ENCODE peak calls at places on chromosome 11, in eight cellular contexts. One of them, this sample, is unnamed.

GRCh38 chr11:94740975-94741707 is 27.0 kb upstream of the AMOTL1 start:
- DNase-seq in IMR-90: peak
- DNase-seq in GM12865: peak
- DNase-seq in heart right ventricle: peak
- DNase-seq in neural progenitor cell: peak
- DNase-seq in fibroblast of mammary gland: peak
- DNase-seq in psoas muscle: peak
- DNase-seq in cardiac fibroblast: peak
- DNase-seq in this sample: peak

GRCh38 chr11:126753990-126754389 is 246.6 kb downstream of the KIRREL3 start:
- DNase-seq in IMR-90: no peak
- DNase-seq in GM12865: no peak
- DNase-seq in heart right ventricle: no peak
- DNase-seq in neural progenitor cell: no peak
- DNase-seq in fibroblast of mammary gland: no peak
- DNase-seq in psoas muscle: no peak
- DNase-seq in cardiac fibroblast: no peak
- DNase-seq in this sample: no peak

GRCh38 chr11:31808721-31809542 is 2.2 kb downstream of the PAX6 start:
- DNase-seq in IMR-90: no peak
- DNase-seq in GM12865: no peak
- DNase-seq in heart right ventricle: no peak
- DNase-seq in neural progenitor cell: peak
- DNase-seq in fibroblast of mammary gland: no peak
- DNase-seq in psoas muscle: no peak
- DNase-seq in cardiac fibroblast: no peak
- DNase-seq in this sample: peak

GRCh38 chr11:121557348-121557747 is 104.6 kb upstream of the SORL1-AS1 start:
- DNase-seq in IMR-90: peak
- DNase-seq in GM12865: peak
- DNase-seq in heart right ventricle: no peak
- DNase-seq in neural progenitor cell: no peak
- DNase-seq in fibroblast of mammary gland: peak
- DNase-seq in psoas muscle: no peak
- DNase-seq in cardiac fibroblast: no peak
- DNase-seq in this sample: no peak

GRCh38 chr11:112752563-112752962 is 208.7 kb upstream of the NCAM1 start:
- DNase-seq in IMR-90: no peak
- DNase-seq in GM12865: no peak
- DNase-seq in heart right ventricle: no peak
- DNase-seq in neural progenitor cell: no peak
- DNase-seq in fibroblast of mammary gland: no peak
- DNase-seq in psoas muscle: no peak
- DNase-seq in cardiac fibroblast: no peak
- DNase-seq in this sample: no peak

GRCh38 chr11:107859459-107860239 is 1.1 kb upstream of the SLC35F2 start:
- DNase-seq in IMR-90: no peak
- DNase-seq in GM12865: peak
- DNase-seq in heart right ventricle: peak
- DNase-seq in neural progenitor cell: peak
- DNase-seq in fibroblast of mammary gland: peak
- DNase-seq in psoas muscle: peak
- DNase-seq in cardiac fibroblast: peak
- DNase-seq in this sample: no peak

GRCh38 chr11:86138958-86139357 is 70.1 kb upstream of the PICALM start:
- DNase-seq in IMR-90: no peak
- DNase-seq in GM12865: peak
- DNase-seq in heart right ventricle: no peak
- DNase-seq in neural progenitor cell: no peak
- DNase-seq in fibroblast of mammary gland: no peak
- DNase-seq in psoas muscle: no peak
- DNase-seq in cardiac fibroblast: no peak
- DNase-seq in this sample: no peak

GRCh38 chr11:64842851-64843841 is 1.3 kb downstream of the CDC42BPG start:
- DNase-seq in IMR-90: no peak
- DNase-seq in GM12865: no peak
- DNase-seq in heart right ventricle: no peak
- DNase-seq in neural progenitor cell: peak
- DNase-seq in fibroblast of mammary gland: no peak
- DNase-seq in psoas muscle: no peak
- DNase-seq in cardiac fibroblast: no peak
- DNase-seq in this sample: peak

GRCh38 chr11:131764126-131764525 is 393.7 kb downstream of the NTM start:
- DNase-seq in IMR-90: no peak
- DNase-seq in GM12865: no peak
- DNase-seq in heart right ventricle: no peak
- DNase-seq in neural progenitor cell: no peak
- DNase-seq in fibroblast of mammary gland: no peak
- DNase-seq in psoas muscle: no peak
- DNase-seq in cardiac fibroblast: no peak
- DNase-seq in this sample: no peak

GRCh38 chr11:64650923-64651523 is 60.0 kb downstream of the SLC22A12 start:
- DNase-seq in IMR-90: peak
- DNase-seq in GM12865: peak
- DNase-seq in heart right ventricle: no peak
- DNase-seq in neural progenitor cell: peak
- DNase-seq in fibroblast of mammary gland: peak
- DNase-seq in psoas muscle: no peak
- DNase-seq in cardiac fibroblast: peak
- DNase-seq in this sample: no peak

GRCh38 chr11:108286369-108286768 is 63.5 kb downstream of the ATM start:
- DNase-seq in IMR-90: no peak
- DNase-seq in GM12865: no peak
- DNase-seq in heart right ventricle: no peak
- DNase-seq in neural progenitor cell: no peak
- DNase-seq in fibroblast of mammary gland: no peak
- DNase-seq in psoas muscle: no peak
- DNase-seq in cardiac fibroblast: no peak
- DNase-seq in this sample: no peak

GRCh38 chr11:7927635-7928034 is 3.4 kb downstream of the OR10A6 start:
- DNase-seq in IMR-90: peak
- DNase-seq in GM12865: no peak
- DNase-seq in heart right ventricle: no peak
- DNase-seq in neural progenitor cell: no peak
- DNase-seq in fibroblast of mammary gland: peak
- DNase-seq in psoas muscle: no peak
- DNase-seq in cardiac fibroblast: peak
- DNase-seq in this sample: no peak

GRCh38 chr11:125063429-125064043 is 431 bp downstream of the SLC37A2 start:
- DNase-seq in IMR-90: no peak
- DNase-seq in GM12865: no peak
- DNase-seq in heart right ventricle: no peak
- DNase-seq in neural progenitor cell: peak
- DNase-seq in fibroblast of mammary gland: no peak
- DNase-seq in psoas muscle: no peak
- DNase-seq in cardiac fibroblast: no peak
- DNase-seq in this sample: no peak
- H3K4me3 ChIP-seq in IMR-90: peak
- H3K4me3 ChIP-seq in GM12865: peak
- H3K4me3 ChIP-seq in heart right ventricle: peak
- H3K4me3 ChIP-seq in neural progenitor cell: peak
- H3K4me3 ChIP-seq in fibroblast of mammary gland: peak
- H3K4me3 ChIP-seq in psoas muscle: peak
- H3K4me3 ChIP-seq in cardiac fibroblast: peak
- H3K4me3 ChIP-seq in this sample: peak

GRCh38 chr11:73360743-73361369 is 15.3 kb upstream of the RELT start:
- DNase-seq in IMR-90: no peak
- DNase-seq in GM12865: no peak
- DNase-seq in heart right ventricle: no peak
- DNase-seq in neural progenitor cell: no peak
- DNase-seq in fibroblast of mammary gland: no peak
- DNase-seq in psoas muscle: no peak
- DNase-seq in cardiac fibroblast: no peak
- DNase-seq in this sample: no peak

GRCh38 chr11:73363147-73363546 is 13.1 kb upstream of the RELT start:
- DNase-seq in IMR-90: no peak
- DNase-seq in GM12865: no peak
- DNase-seq in heart right ventricle: no peak
- DNase-seq in neural progenitor cell: no peak
- DNase-seq in fibroblast of mammary gland: no peak
- DNase-seq in psoas muscle: no peak
- DNase-seq in cardiac fibroblast: no peak
- DNase-seq in this sample: no peak

GRCh38 chr11:73359930-73360742 is 16.1 kb upstream of the RELT start:
- DNase-seq in IMR-90: peak
- DNase-seq in GM12865: no peak
- DNase-seq in heart right ventricle: no peak
- DNase-seq in neural progenitor cell: peak
- DNase-seq in fibroblast of mammary gland: peak
- DNase-seq in psoas muscle: peak
- DNase-seq in cardiac fibroblast: peak
- DNase-seq in this sample: no peak

GRCh38 chr11:73359341-73359740 is 16.9 kb upstream of the RELT start:
- DNase-seq in IMR-90: peak
- DNase-seq in GM12865: no peak
- DNase-seq in heart right ventricle: peak
- DNase-seq in neural progenitor cell: no peak
- DNase-seq in fibroblast of mammary gland: peak
- DNase-seq in psoas muscle: peak
- DNase-seq in cardiac fibroblast: peak
- DNase-seq in this sample: no peak

GRCh38 chr11:73361953-73362776 is 14.0 kb upstream of the RELT start:
- DNase-seq in IMR-90: no peak
- DNase-seq in GM12865: no peak
- DNase-seq in heart right ventricle: no peak
- DNase-seq in neural progenitor cell: peak
- DNase-seq in fibroblast of mammary gland: no peak
- DNase-seq in psoas muscle: no peak
- DNase-seq in cardiac fibroblast: no peak
- DNase-seq in this sample: no peak
- TF ChIP-seq CTCF in IMR-90: no peak
- TF ChIP-seq CTCF in GM12865: no peak
- TF ChIP-seq CTCF in heart right ventricle: no peak
- TF ChIP-seq CTCF in neural progenitor cell: peak
- TF ChIP-seq CTCF in fibroblast of mammary gland: no peak
- TF ChIP-seq CTCF in psoas muscle: no peak
- TF ChIP-seq CTCF in cardiac fibroblast: no peak
- TF ChIP-seq CTCF in this sample: no peak

DNA sequence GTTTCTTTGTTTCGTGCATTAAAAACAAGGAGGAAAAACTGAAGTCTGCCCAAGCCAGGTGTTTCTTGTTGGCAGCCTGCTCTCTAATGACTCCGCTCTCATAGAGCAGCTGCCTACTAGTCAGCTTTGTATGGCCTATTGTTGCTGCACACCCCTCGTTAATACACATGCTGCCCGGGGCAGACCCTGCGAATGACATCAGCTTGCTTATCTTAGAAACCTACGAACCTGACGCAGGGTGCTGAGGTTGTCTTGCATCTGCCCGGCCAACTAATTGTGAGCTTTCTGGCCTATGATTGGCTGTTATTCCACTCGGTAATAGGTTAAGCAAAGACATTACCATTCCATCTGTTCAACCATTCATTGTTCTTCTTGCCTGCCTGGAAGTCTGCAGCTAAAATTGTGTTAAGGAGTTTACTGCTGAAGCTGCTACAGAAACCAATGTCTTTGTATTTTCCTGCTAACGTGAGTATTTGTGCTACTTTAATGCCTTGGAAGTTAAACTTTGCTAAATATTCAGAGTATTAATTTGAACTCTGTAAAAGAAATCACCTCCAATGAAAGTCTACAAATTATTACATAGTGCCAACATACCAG is 37.5 kb downstream of the ZC3H12C start:
- DNase-seq in IMR-90: peak
- DNase-seq in GM12865: no peak
- DNase-seq in heart right ventricle: no peak
- DNase-seq in neural progenitor cell: peak
- DNase-seq in fibroblast of mammary gland: no peak
- DNase-seq in psoas muscle: no peak
- DNase-seq in cardiac fibroblast: peak
- DNase-seq in this sample: no peak
- H3K4me3 ChIP-seq in IMR-90: no peak
- H3K4me3 ChIP-seq in GM12865: no peak
- H3K4me3 ChIP-seq in heart right ventricle: no peak
- H3K4me3 ChIP-seq in neural progenitor cell: peak
- H3K4me3 ChIP-seq in fibroblast of mammary gland: no peak
- H3K4me3 ChIP-seq in psoas muscle: no peak
- H3K4me3 ChIP-seq in cardiac fibroblast: no peak
- H3K4me3 ChIP-seq in this sample: no peak

GRCh38 chr11:13208921-13209320 is 68.7 kb upstream of the BMAL1 start:
- DNase-seq in IMR-90: no peak
- DNase-seq in GM12865: no peak
- DNase-seq in heart right ventricle: no peak
- DNase-seq in neural progenitor cell: no peak
- DNase-seq in fibroblast of mammary gland: no peak
- DNase-seq in psoas muscle: no peak
- DNase-seq in cardiac fibroblast: peak
- DNase-seq in this sample: no peak

GRCh38 chr11:13207665-13208594 is 69.7 kb upstream of the BMAL1 start:
- DNase-seq in IMR-90: peak
- DNase-seq in GM12865: peak
- DNase-seq in heart right ventricle: no peak
- DNase-seq in neural progenitor cell: no peak
- DNase-seq in fibroblast of mammary gland: peak
- DNase-seq in psoas muscle: peak
- DNase-seq in cardiac fibroblast: peak
- DNase-seq in this sample: peak

GRCh38 chr11:13210424-13210823 is 67.2 kb upstream of the BMAL1 start:
- DNase-seq in IMR-90: peak
- DNase-seq in GM12865: peak
- DNase-seq in heart right ventricle: no peak
- DNase-seq in neural progenitor cell: peak
- DNase-seq in fibroblast of mammary gland: peak
- DNase-seq in psoas muscle: peak
- DNase-seq in cardiac fibroblast: peak
- DNase-seq in this sample: no peak

GRCh38 chr11:13207270-13207664 is 70.3 kb upstream of the BMAL1 start:
- DNase-seq in IMR-90: no peak
- DNase-seq in GM12865: no peak
- DNase-seq in heart right ventricle: no peak
- DNase-seq in neural progenitor cell: no peak
- DNase-seq in fibroblast of mammary gland: no peak
- DNase-seq in psoas muscle: no peak
- DNase-seq in cardiac fibroblast: peak
- DNase-seq in this sample: no peak

GRCh38 chr11:13209379-13209778 is 68.2 kb upstream of the BMAL1 start:
- DNase-seq in IMR-90: no peak
- DNase-seq in GM12865: no peak
- DNase-seq in heart right ventricle: no peak
- DNase-seq in neural progenitor cell: no peak
- DNase-seq in fibroblast of mammary gland: no peak
- DNase-seq in psoas muscle: no peak
- DNase-seq in cardiac fibroblast: no peak
- DNase-seq in this sample: no peak
- TF ChIP-seq CTCF in IMR-90: no peak
- TF ChIP-seq CTCF in GM12865: no peak
- TF ChIP-seq CTCF in heart right ventricle: no peak
- TF ChIP-seq CTCF in neural progenitor cell: no peak
- TF ChIP-seq CTCF in fibroblast of mammary gland: no peak
- TF ChIP-seq CTCF in psoas muscle: no peak
- TF ChIP-seq CTCF in cardiac fibroblast: no peak
- TF ChIP-seq CTCF in this sample: no peak

GRCh38 chr11:67356867-67357561 is 3.7 kb upstream of the POLD4 start:
- DNase-seq in IMR-90: peak
- DNase-seq in GM12865: peak
- DNase-seq in heart right ventricle: peak
- DNase-seq in neural progenitor cell: peak
- DNase-seq in fibroblast of mammary gland: peak
- DNase-seq in psoas muscle: no peak
- DNase-seq in cardiac fibroblast: peak
- DNase-seq in this sample: peak
- H3K4me3 ChIP-seq in IMR-90: no peak
- H3K4me3 ChIP-seq in GM12865: peak
- H3K4me3 ChIP-seq in heart right ventricle: no peak
- H3K4me3 ChIP-seq in neural progenitor cell: no peak
- H3K4me3 ChIP-seq in fibroblast of mammary gland: no peak
- H3K4me3 ChIP-seq in psoas muscle: no peak
- H3K4me3 ChIP-seq in cardiac fibroblast: no peak
- H3K4me3 ChIP-seq in this sample: no peak

GRCh38 chr11:79259800-79260199 is 181.0 kb downstream of the TENM4 start:
- DNase-seq in IMR-90: no peak
- DNase-seq in GM12865: no peak
- DNase-seq in heart right ventricle: no peak
- DNase-seq in neural progenitor cell: no peak
- DNase-seq in fibroblast of mammary gland: no peak
- DNase-seq in psoas muscle: no peak
- DNase-seq in cardiac fibroblast: peak
- DNase-seq in this sample: no peak
- TF ChIP-seq CTCF in IMR-90: peak
- TF ChIP-seq CTCF in GM12865: no peak
- TF ChIP-seq CTCF in heart right ventricle: no peak
- TF ChIP-seq CTCF in neural progenitor cell: no peak
- TF ChIP-seq CTCF in fibroblast of mammary gland: peak
- TF ChIP-seq CTCF in psoas muscle: no peak
- TF ChIP-seq CTCF in cardiac fibroblast: no peak
- TF ChIP-seq CTCF in this sample: no peak